ENCODE peak calls at places on chromosomes 13 and 19, in seven cellular contexts. Y, D, V, L, X, S and G are unnamed samples.

GRCh38 chr19:31214086-31214485 is 135.2 kb downstream of the TSHZ3 start:
- DNase-seq in Y (peak), D (no peak), V (peak), L (no peak), X (peak), S (peak), G (peak)

GRCh38 chr19:11541238-11541637 is 2.6 kb downstream of the CNN1 start:
- DNase-seq in Y (no peak), D (no peak), V (no peak), L (no peak), X (no peak), S (no peak), G (no peak)

GRCh38 chr19:19315444-19315843 is 4.9 kb downstream of the SUGP1 start:
- DNase-seq in Y (no peak), D (no peak), V (no peak), L (no peak), X (no peak), S (no peak), G (no peak)

GRCh38 chr13:40665061-40665753 is 1.2 kb downstream of the FOXO1 start:
- DNase-seq in Y (peak), D (no peak), V (peak), L (peak), X (no peak), S (peak), G (peak)

GRCh38 chr19:38209671-38210457 is 14.2 kb downstream of the DPF1 start:
- DNase-seq in Y (no peak), D (no peak), V (no peak), L (peak), X (no peak), S (no peak), G (no peak)

GRCh38 chr13:105363747-105364177 is 1171.7 kb downstream of the EFNB2 start:
- DNase-seq in Y (no peak), D (peak), V (no peak), L (no peak), X (no peak), S (no peak), G (no peak)

GRCh38 chr13:40191186-40191980 is 475.1 kb downstream of the FOXO1 start:
- DNase-seq in Y (no peak), D (no peak), V (no peak), L (no peak), X (no peak), S (no peak), G (no peak)

GRCh38 chr19:50510121-50510670 is 795 bp downstream of the JOSD2 start:
- DNase-seq in Y (no peak), D (no peak), V (no peak), L (no peak), X (no peak), S (no peak), G (no peak)

GRCh38 chr19:39405261-39405912 is 1.3 kb upstream of the ZFP36 start:
- DNase-seq in Y (no peak), D (no peak), V (no peak), L (no peak), X (no peak), S (no peak), G (no peak)

GRCh38 chr13:33208290-33208990 is 77.1 kb downstream of the STARD13 start:
- DNase-seq in Y (no peak), D (no peak), V (no peak), L (no peak), X (no peak), S (no peak), G (no peak)

GRCh38 chr13:51955841-51956603 is 55.2 kb downstream of the ATP7B start:
- DNase-seq in Y (peak), D (no peak), V (no peak), L (no peak), X (no peak), S (no peak), G (no peak)

GRCh38 chr19:15468675-15469512 is 4.5 kb upstream of the RASAL3 start:
- DNase-seq in Y (no peak), D (no peak), V (no peak), L (no peak), X (no peak), S (no peak), G (no peak)

GRCh38 chr13:29845440-29846056 is 4.9 kb downstream of the UBL3 start:
- DNase-seq in Y (no peak), D (no peak), V (no peak), L (no peak), X (no peak), S (no peak), G (no peak)

GRCh38 chr13:19767966-19768365 is 14.8 kb downstream of the PSPC1 start:
- DNase-seq in Y (no peak), D (no peak), V (no peak), L (no peak), X (no peak), S (no peak), G (no peak)

GRCh38 chr19:41328818-41329220 is 18.8 kb downstream of the CCDC97 start:
- DNase-seq in Y (no peak), D (no peak), V (no peak), L (no peak), X (no peak), S (no peak), G (no peak)

GRCh38 chr13:97072297-97072696 is 78.0 kb upstream of the OXGR1 start:
- DNase-seq in Y (no peak), D (no peak), V (no peak), L (no peak), X (no peak), S (no peak), G (no peak)

GRCh38 chr19:18461471-18461870 is 23.5 kb upstream of the ISYNA1 start:
- DNase-seq in Y (no peak), D (no peak), V (no peak), L (no peak), X (no peak), S (no peak), G (no peak)

GRCh38 chr13:24882665-24883064 is 118.7 kb downstream of the RNF17 start:
- DNase-seq in Y (no peak), D (no peak), V (no peak), L (no peak), X (no peak), S (no peak), G (no peak)

GRCh38 chr13:100634686-100635085 is 39.9 kb downstream of the TMTC4 start:
- DNase-seq in Y (no peak), D (no peak), V (no peak), L (no peak), X (no peak), S (no peak), G (no peak)

GRCh38 chr19:53944416-53944815 is 18.3 kb upstream of the CACNG8 start:
- DNase-seq in Y (no peak), D (no peak), V (no peak), L (no peak), X (no peak), S (no peak), G (no peak)

GRCh38 chr19:29543381-29543780 is 17.6 kb downstream of the VSTM2B start:
- DNase-seq in Y (no peak), D (no peak), V (no peak), L (no peak), X (no peak), S (no peak), G (no peak)

GRCh38 chr19:38478273-38478971 is 44.9 kb downstream of the RYR1 start:
- DNase-seq in Y (no peak), D (no peak), V (no peak), L (no peak), X (no peak), S (no peak), G (no peak)

GRCh38 chr19:40139533-40140287 is 49.0 kb upstream of the ZNF780A start:
- DNase-seq in Y (no peak), D (peak), V (no peak), L (peak), X (no peak), S (no peak), G (no peak)